ENCODE peak calls at places on chromosomes 11 and 22, in four cellular contexts. D is iPS DF 6.9, H is uterus, N is cardiac muscle cell. R is an unnamed sample. For H3K4me1, the result is how much of the 10 kb centered on the place peaks cover.

GRCh38 chr11:95392644-95393043 is 161.6 kb upstream of the SESN3 start:
- DNase-seq in D (no peak), H (no peak), N (no peak), R (no peak)

GRCh38 chr22:35892192-35892591 is 136.4 kb downstream of the RBFOX2 start:
- DNase-seq in D (no peak), H (peak), N (peak), R (no peak)

GRCh38 chr22:18119409-18120110 is 9.0 kb downstream of the TUBA8 start:
- DNase-seq in D (no peak), H (no peak), N (no peak), R (peak)

GRCh38 chr22:39960791-39961746 is 872 bp downstream of the TMA7B start:
- DNase-seq in D (no peak), H (no peak), N (peak), R (no peak)

GRCh38 chr11:88175004-88175706 is at the start of gene RAB38:
- DNase-seq in D (peak), H (peak), N (peak), R (peak)

GRCh38 chr22:38700789-38701628 is at the start of gene JOSD1:
- DNase-seq in D (peak), H (peak), N (peak), R (peak)

GRCh38 chr22:35021166-35021565 is 44.8 kb upstream of the ISX start:
- DNase-seq in D (no peak), H (no peak), N (no peak), R (no peak)

GRCh38 chr11:45266693-45267451 is 19.3 kb downstream of the SYT13 start:
- DNase-seq in D (peak), H (no peak), N (no peak), R (no peak)

GRCh38 chr11:67391304-67392181 is at the start of gene RAD9A:
- DNase-seq in D (peak), H (peak), N (peak), R (peak)

GRCh38 chr22:21026783-21027692 is 5.3 kb downstream of the SLC7A4 start:
- DNase-seq in D (no peak), H (no peak), N (peak), R (no peak)

GRCh38 chr11:68191661-68192579 is 21.2 kb downstream of the KMT5B start:
- DNase-seq in D (no peak), H (no peak), N (no peak), R (no peak)

GRCh38 chr22:49767355-49768062 is 60.2 kb downstream of the BRD1 start:
- DNase-seq in D (peak), H (no peak), N (peak), R (peak)

GRCh38 chr11:62340269-62340901 is 3.1 kb downstream of the ASRGL1 start:
- DNase-seq in D (no peak), H (peak), N (peak), R (no peak)

GRCh38 chr11:46918778-46919513 is 596 bp upstream of the LRP4 start:
- DNase-seq in D (no peak), H (no peak), N (no peak), R (no peak)

GRCh38 chr11:67006029-67006884 is 16.7 kb upstream of the SYT12 start:
- DNase-seq in D (peak), H (no peak), N (no peak), R (no peak)

GRCh38 chr11:114276077-114276476 is 20.1 kb upstream of the NNMT start:
- DNase-seq in D (no peak), H (no peak), N (no peak), R (no peak)

GRCh38 chr22:20653012-20653794 is 120.7 kb upstream of the SERPIND1 start:
- DNase-seq in D (no peak), H (no peak), N (no peak), R (no peak)

GRCh38 chr22:46484861-46485595 is 52.4 kb downstream of the CELSR1 start:
- DNase-seq in D (no peak), H (no peak), N (no peak), R (no peak)

GRCh38 chr11:26930518-26931247 is 63.2 kb upstream of the FIBIN start:
- DNase-seq in D (no peak), H (no peak), N (no peak), R (no peak)

GRCh38 chr22:29253561-29254282 is 14.1 kb downstream of the RHBDD3 start:
- DNase-seq in D (no peak), H (no peak), N (no peak), R (no peak)

GRCh38 chr22:29251981-29252978 is 15.5 kb downstream of the RHBDD3 start:
- DNase-seq in D (no peak), H (no peak), N (no peak), R (peak)

GRCh38 chr22:29255064-29255621 is 12.6 kb downstream of the RHBDD3 start:
- DNase-seq in D (no peak), H (no peak), N (no peak), R (no peak)

GRCh38 chr22:29254283-29254653 is 13.5 kb downstream of the RHBDD3 start:
- DNase-seq in D (no peak), H (no peak), N (no peak), R (no peak)

DNA sequence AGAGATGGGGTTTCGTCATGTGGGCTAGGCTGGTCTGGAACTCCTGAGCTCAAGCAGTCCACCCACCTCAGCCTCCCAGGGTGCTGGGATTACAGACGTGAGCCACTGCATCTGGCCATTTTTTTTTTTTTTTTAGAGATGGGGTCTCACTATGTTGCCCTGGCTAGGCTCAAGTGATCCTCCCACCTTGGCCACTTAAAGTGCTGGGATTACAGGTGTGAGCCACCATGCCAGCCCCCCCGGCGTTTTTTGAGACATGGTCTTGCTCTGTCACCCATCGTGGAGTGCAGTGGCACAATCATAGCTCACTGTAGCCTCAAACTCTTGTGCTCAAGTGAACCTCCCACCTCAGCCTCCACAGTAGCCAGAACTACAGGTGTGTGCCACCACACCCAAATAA is 16.5 kb downstream of the RHBDD3 start:
- DNase-seq in D (no peak), H (no peak), N (no peak), R (peak)
- H3K4me1 ChIP-seq in D (under half), H (under half), N (under half), R (under half)

GRCh38 chr22:42285604-42286003 is 15.2 kb upstream of the TCF20 start:
- DNase-seq in D (no peak), H (no peak), N (no peak), R (no peak)

GRCh38 chr22:42284230-42284591 is 13.8 kb upstream of the TCF20 start:
- DNase-seq in D (no peak), H (no peak), N (no peak), R (no peak)

GRCh38 chr22:42284643-42285181 is 14.3 kb upstream of the TCF20 start:
- DNase-seq in D (no peak), H (no peak), N (no peak), R (peak)

GRCh38 chr22:42287174-42287890 is 16.9 kb upstream of the TCF20 start:
- DNase-seq in D (no peak), H (no peak), N (no peak), R (no peak)

GRCh38 chr22:42286205-42286604 is 15.8 kb upstream of the TCF20 start:
- DNase-seq in D (no peak), H (no peak), N (no peak), R (no peak)
- H3K4me3 ChIP-seq in D (no peak), H (no peak), N (no peak), R (no peak)

GRCh38 chr22:19194751-19195536 is 16.4 kb upstream of the SLC25A1 start:
- DNase-seq in D (no peak), H (no peak), N (no peak), R (peak)
- H3K27ac ChIP-seq in D (no peak), H (no peak), N (no peak), R (no peak)

DNA sequence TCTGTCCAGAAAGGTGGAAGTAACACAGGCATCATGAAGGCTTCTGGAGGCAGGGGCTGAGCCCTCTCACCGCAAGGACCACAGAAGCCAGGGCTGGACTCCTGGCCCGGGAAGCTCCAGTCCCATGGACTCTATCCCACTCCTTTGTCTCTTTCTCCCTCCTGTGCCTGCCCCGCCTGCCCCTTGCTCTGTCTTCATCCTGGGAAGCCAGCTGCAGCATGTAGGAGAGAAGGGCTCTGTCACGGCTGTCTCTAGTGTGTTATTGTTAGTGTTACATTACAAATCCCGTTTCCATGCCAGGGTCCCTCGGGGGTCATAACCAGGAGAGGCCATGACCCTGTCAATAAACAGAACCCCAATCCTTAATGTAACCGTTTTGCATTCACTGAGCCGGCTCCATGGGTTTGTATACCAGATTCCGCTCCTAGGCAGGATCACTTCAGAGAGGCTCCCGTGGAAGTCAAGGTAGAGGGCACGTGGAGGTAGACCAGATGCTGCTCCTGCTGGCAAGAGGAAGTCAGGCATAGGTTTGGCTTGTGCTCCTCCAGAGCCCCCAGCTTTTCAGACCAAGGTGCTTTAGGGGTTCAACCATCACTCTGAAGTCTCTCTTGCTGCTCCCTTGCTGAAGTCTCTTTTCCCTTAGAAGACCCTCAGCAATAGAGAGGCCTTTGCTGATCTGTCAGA is 293.2 kb downstream of the ETS1 start:
- DNase-seq in D (no peak), H (no peak), N (no peak), R (no peak)
- H3K4me1 ChIP-seq in D (under half), H (under half), N (under half), R (under half)

DNA sequence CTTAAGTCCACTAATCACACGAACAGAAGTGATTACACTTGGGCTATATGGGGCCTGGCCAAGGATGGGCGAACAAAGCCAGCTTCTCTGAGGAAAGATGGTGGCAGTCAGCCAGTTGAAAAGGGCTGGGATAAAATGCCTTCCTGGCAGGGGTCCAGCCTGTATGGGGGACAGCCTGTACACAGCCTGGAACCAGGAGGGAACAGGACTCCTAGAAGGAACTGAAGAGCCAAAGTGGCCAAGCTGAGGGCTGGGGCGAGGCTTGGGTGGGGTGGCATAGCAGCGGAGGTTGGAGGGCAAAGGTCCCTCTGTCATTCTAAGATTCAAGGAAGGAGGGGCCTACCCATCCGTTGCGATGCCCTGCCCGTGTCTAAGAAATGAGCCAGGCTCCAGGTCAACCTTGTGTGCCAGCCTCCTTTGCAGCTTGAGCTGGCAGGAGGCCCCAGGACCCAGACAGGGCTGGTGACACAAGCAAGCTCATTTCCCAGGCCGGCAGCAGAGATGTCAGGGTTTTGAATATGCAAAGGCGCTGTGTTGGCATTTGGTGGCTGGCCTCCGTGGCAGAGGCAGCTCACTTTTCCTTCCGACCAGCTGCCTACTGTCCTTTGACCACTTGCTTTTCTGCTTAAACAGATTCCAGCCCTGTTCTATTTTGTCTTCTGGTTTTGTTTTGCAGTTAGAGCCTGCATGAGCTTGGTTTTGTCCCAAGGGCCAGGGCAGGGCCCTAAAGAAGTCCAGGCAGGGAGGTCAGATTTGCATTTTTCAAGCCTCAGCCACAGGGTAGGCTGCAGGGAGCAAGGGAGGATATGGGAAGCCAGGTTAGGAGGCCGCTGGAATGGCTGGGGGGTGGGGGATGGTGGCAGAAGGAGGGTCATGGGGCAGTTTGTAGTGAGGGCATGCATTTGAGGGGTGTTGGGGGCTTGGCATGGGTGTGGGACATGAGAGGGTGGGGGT is 22.8 kb downstream of the FADD start:
- DNase-seq in D (no peak), H (no peak), N (peak), R (peak)
- H3K4me3 ChIP-seq in D (no peak), H (no peak), N (no peak), R (no peak)